ENCODE peak calls at places on chromosomes 4 and X, in six cellular contexts. G, V, H, B, P and Z are unnamed samples.
A peak's percentile ranks its signal among the peaks of the same experiment; 100 is the strongest.

GRCh38 chr4:124483043-124483906 is 229.3 kb downstream of the ANKRD50 start:
- DNase-seq in G (no peak), V (peak; percentile 21), H (peak; percentile 47), B (peak; percentile 86), P (no peak), Z (no peak)

GRCh38 chr4:16897991-16898827 is at the start of gene LDB2:
- DNase-seq in G (no peak), V (peak; percentile 86), H (peak; percentile 46), B (peak; percentile 84), P (no peak), Z (no peak)

GRCh38 chrX:72358313-72358712 is 52.6 kb upstream of the CITED1 start:
- DNase-seq in G (no peak), V (no peak), H (no peak), B (no peak), P (no peak), Z (no peak)

GRCh38 chr4:99300934-99301333 is 10.1 kb upstream of the ADH1A start:
- DNase-seq in G (no peak), V (no peak), H (no peak), B (no peak), P (no peak), Z (no peak)

GRCh38 chrX:131626681-131627296 is 82.9 kb downstream of the OR13H1 start:
- DNase-seq in G (peak; percentile 1), V (peak; percentile 40), H (peak; percentile 4), B (peak; percentile 24), P (no peak), Z (no peak)

GRCh38 chrX:67725471-67725870 is 181.7 kb downstream of the AR start:
- DNase-seq in G (no peak), V (no peak), H (no peak), B (no peak), P (no peak), Z (no peak)

GRCh38 chr4:71198958-71199357 is 139.9 kb upstream of the SLC4A4 start:
- DNase-seq in G (no peak), V (no peak), H (no peak), B (no peak), P (peak; percentile 73), Z (no peak)

GRCh38 chr4:4694812-4695211 is 153.0 kb upstream of the STX18 start:
- DNase-seq in G (no peak), V (no peak), H (no peak), B (no peak), P (no peak), Z (no peak)

GRCh38 chr4:74830928-74831327 is 36.6 kb upstream of the BTC start:
- DNase-seq in G (no peak), V (no peak), H (no peak), B (no peak), P (no peak), Z (no peak)

GRCh38 chrX:1658083-1658463 is 43.2 kb downstream of the ASMT start:
- DNase-seq in G (no peak), V (no peak), H (no peak), B (peak; percentile 52), P (no peak), Z (no peak)

GRCh38 chr4:1200425-1201035 is 28.1 kb upstream of the SPON2 start:
- DNase-seq in G (no peak), V (no peak), H (peak; percentile 61), B (no peak), P (no peak), Z (no peak)

GRCh38 chrX:15468036-15468435 is 25.1 kb downstream of the PIR start:
- DNase-seq in G (no peak), V (peak; percentile 27), H (peak; percentile 43), B (peak; percentile 50), P (no peak), Z (peak; percentile 45)

GRCh38 chr4:147683172-147683571 is 791 bp downstream of the PRMT9 start:
- DNase-seq in G (no peak), V (peak; percentile 11), H (peak; percentile 37), B (peak; percentile 7), P (peak; percentile 42), Z (peak; percentile 30)

GRCh38 chr4:164169591-164169990 is 584.3 kb upstream of the SMIM31 start:
- DNase-seq in G (no peak), V (no peak), H (no peak), B (no peak), P (no peak), Z (no peak)

GRCh38 chr4:145773581-145774234 is 93.8 kb downstream of the C4orf51 start:
- DNase-seq in G (no peak), V (no peak), H (no peak), B (no peak), P (peak; percentile 92), Z (no peak)

GRCh38 chr4:98994474-98995182 is 893 bp upstream of the METAP1 start:
- DNase-seq in G (no peak), V (no peak), H (no peak), B (peak; percentile 35), P (no peak), Z (no peak)

GRCh38 chrX:57951666-57952319 is 41.5 kb upstream of the ZXDA start:
- DNase-seq in G (no peak), V (no peak), H (no peak), B (no peak), P (peak; percentile 98), Z (peak; percentile 94)

GRCh38 chr4:154293427-154293826 is 198.2 kb downstream of the DCHS2 start:
- DNase-seq in G (no peak), V (no peak), H (no peak), B (no peak), P (no peak), Z (no peak)

GRCh38 chr4:9916346-9916745 is 105.0 kb downstream of the SLC2A9 start:
- DNase-seq in G (no peak), V (no peak), H (no peak), B (no peak), P (no peak), Z (no peak)

GRCh38 chr4:10100734-10101216 is 15.8 kb downstream of the WDR1 start:
- DNase-seq in G (no peak), V (no peak), H (no peak), B (no peak), P (no peak), Z (no peak)

GRCh38 chrX:8724176-8724757 is 7.7 kb downstream of the ANOS1 start:
- DNase-seq in G (no peak), V (peak; percentile 83), H (peak; percentile 34), B (peak; percentile 56), P (no peak), Z (no peak)

GRCh38 chrX:132443736-132444135 is 45.1 kb downstream of the MBNL3 start:
- DNase-seq in G (no peak), V (no peak), H (no peak), B (no peak), P (no peak), Z (no peak)

GRCh38 chr4:122003335-122003734 is 51.5 kb upstream of the TRPC3 start:
- DNase-seq in G (peak; percentile 42), V (peak; percentile 89), H (peak; percentile 60), B (peak; percentile 41), P (peak; percentile 71), Z (peak; percentile 59)

GRCh38 chr4:1206299-1207156 is 34.1 kb upstream of the SPON2 start:
- DNase-seq in G (no peak), V (no peak), H (no peak), B (no peak), P (no peak), Z (no peak)

GRCh38 chrX:131067216-131067615 is 9.1 kb downstream of the ARHGAP36 start:
- DNase-seq in G (no peak), V (peak; percentile 56), H (no peak), B (no peak), P (no peak), Z (no peak)

GRCh38 chr4:183823394-183823793 is 81.7 kb upstream of the STOX2 start:
- DNase-seq in G (no peak), V (no peak), H (no peak), B (peak; percentile 31), P (no peak), Z (no peak)

GRCh38 chrX:39931554-39932282 is 166.0 kb downstream of the BCOR start:
- DNase-seq in G (no peak), V (no peak), H (no peak), B (no peak), P (no peak), Z (no peak)

GRCh38 chr4:40185830-40186664 is 10.8 kb upstream of the RHOH start:
- DNase-seq in G (no peak), V (no peak), H (no peak), B (no peak), P (no peak), Z (peak; percentile 83)

GRCh38 chrX:143633530-143634372 is 2.1 kb downstream of the SLITRK4 start:
- DNase-seq in G (no peak), V (peak; percentile 25), H (no peak), B (peak; percentile 46), P (no peak), Z (no peak)

GRCh38 chr4:155468282-155468681 is 91.5 kb upstream of the MAP9 start:
- DNase-seq in G (no peak), V (no peak), H (no peak), B (no peak), P (no peak), Z (no peak)

GRCh38 chrX:135382260-135382659 is 39.5 kb upstream of the SMIM10L2A start:
- DNase-seq in G (no peak), V (no peak), H (no peak), B (no peak), P (no peak), Z (no peak)

GRCh38 chr4:99383381-99383780 is 30.8 kb upstream of the ADH1C start:
- DNase-seq in G (no peak), V (no peak), H (no peak), B (no peak), P (no peak), Z (no peak)

GRCh38 chr4:25767877-25768475 is 94.8 kb downstream of the SEL1L3 start:
- DNase-seq in G (peak; percentile 37), V (peak; percentile 84), H (peak; percentile 73), B (peak; percentile 84), P (peak; percentile 42), Z (peak; percentile 47)

GRCh38 chr4:180926277-180926676 is 1316.9 kb upstream of the TENM3 start:
- DNase-seq in G (no peak), V (peak; percentile 15), H (no peak), B (no peak), P (no peak), Z (no peak)
- H2AFZ ChIP-seq in G (no peak overlapping the region), V (peak overlapping the region; percentile 35), H (no peak overlapping the region), B (no peak overlapping the region), P (no peak overlapping the region), Z (no peak overlapping the region)

DNA sequence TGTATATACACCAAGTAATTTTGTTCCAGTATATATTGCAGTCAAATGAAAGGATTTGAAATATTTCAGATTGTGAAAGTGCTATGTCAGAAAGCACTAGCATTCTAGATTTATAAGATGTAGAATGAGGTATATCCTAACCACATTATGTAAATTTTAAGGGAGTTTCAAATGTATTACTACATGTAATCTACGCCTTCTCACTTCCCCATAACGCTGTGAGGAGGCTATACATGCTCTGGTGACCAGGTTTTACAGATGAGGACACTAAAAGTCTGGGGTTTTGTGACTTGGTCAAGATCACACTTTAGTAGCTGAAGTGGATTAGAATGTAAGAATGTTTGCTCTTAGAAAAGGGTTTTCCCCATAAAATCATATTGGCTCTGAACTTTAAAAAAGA is 8.1 kb downstream of the ENPEP start:
- DNase-seq in G (no peak), V (no peak), H (no peak), B (no peak), P (peak; percentile 48), Z (peak; percentile 13)
- TF ChIP-seq EZH2phosphoT487 in G (no peak), V (no peak), H (no peak), B (no peak), P (no peak), Z (no peak)

GRCh38 chr4:81845273-81845672 is 373.6 kb upstream of the RASGEF1B start:
- DNase-seq in G (no peak), V (no peak), H (no peak), B (no peak), P (no peak), Z (no peak)
- H2AFZ ChIP-seq in G (no peak overlapping the region), V (no peak overlapping the region), H (no peak overlapping the region), B (peak overlapping the region; percentile 30), P (no peak overlapping the region), Z (no peak overlapping the region)

GRCh38 chrX:154598656-154599055 is 13.7 kb downstream of the CTAG1A start:
- DNase-seq in G (no peak), V (no peak), H (no peak), B (no peak), P (no peak), Z (no peak)
- TF ChIP-seq EZH2phosphoT487 in G (no peak), V (no peak), H (no peak), B (no peak), P (no peak), Z (no peak)